ENCODE peak calls at places on chromosomes 6 and 20, in ten cellular contexts. C is fibroblast of the aortic adventitia; E is adipocyte; Y is fibroblast of pulmonary artery; W is NB4; H is kidney epithelial cell; O is cardiac fibroblast; L is IMR-90; D is CD8-positive, alpha-beta memory T cell; S is tibial nerve. V is an unnamed sample.

GRCh38 chr6:149499066-149499465 is 14.3 kb upstream of the ZC3H12D start:
- DNase-seq in Y (peak), S (no peak), H (peak), O (peak), L (peak), E (peak), W (no peak), C (peak), D (no peak), V (no peak)

GRCh38 chr6:26299286-26300042 is 65.5 kb upstream of the BTN3A2 start:
- DNase-seq in Y (no peak), C (peak), E (no peak), W (no peak), D (no peak), H (no peak), O (no peak), S (no peak), L (no peak), V (no peak)

GRCh38 chr20:45810191-45810590 is 2.3 kb upstream of the UBE2C start:
- DNase-seq in O (no peak), S (no peak), Y (no peak), L (no peak), E (no peak), H (no peak), W (no peak), C (no peak), D (no peak), V (no peak)

GRCh38 chr6:39755231-39755630 is 30.0 kb upstream of the KIF6 start:
- DNase-seq in E (no peak), W (no peak), L (peak), H (no peak), C (peak), O (peak), D (no peak), S (no peak), Y (peak), V (no peak)

GRCh38 chr6:125748534-125749111 is 809 bp upstream of the HEY2 start:
- DNase-seq in S (no peak), C (peak), L (peak), D (peak), O (peak), W (peak), E (peak), Y (no peak), H (no peak), V (peak)

GRCh38 chr6:783966-784365 is 91.0 kb upstream of the EXOC2 start:
- DNase-seq in D (no peak), O (no peak), H (no peak), E (no peak), W (no peak), S (no peak), C (no peak), Y (no peak), L (no peak), V (no peak)

GRCh38 chr6:39228992-39229767 is at the start of gene KCNK5:
- DNase-seq in D (peak), W (peak), C (peak), L (peak), O (peak), H (no peak), E (peak), S (peak), Y (peak), V (peak)

GRCh38 chr20:4814696-4815252 is 93.1 kb downstream of the PRND start:
- DNase-seq in S (no peak), O (no peak), Y (no peak), E (no peak), D (peak), C (no peak), H (no peak), W (peak), L (no peak), V (peak)

GRCh38 chr6:31559958-31560696 is 12.0 kb upstream of the LTA start:
- DNase-seq in W (peak), E (peak), O (peak), S (no peak), C (peak), H (no peak), Y (peak), D (no peak), L (peak), V (no peak)

GRCh38 chr6:149929422-149929821 is 6.5 kb upstream of the RAET1G start:
- DNase-seq in D (no peak), C (no peak), L (no peak), W (no peak), O (no peak), Y (no peak), E (no peak), H (no peak), S (no peak), V (no peak)

GRCh38 chr6:160055378-160055777 is 66.2 kb upstream of the SLC22A1 start:
- DNase-seq in Y (no peak), C (no peak), H (no peak), L (no peak), D (no peak), W (no peak), O (no peak), S (no peak), E (no peak), V (no peak)

GRCh38 chr20:24610341-24611115 is 141.1 kb downstream of the SYNDIG1 start:
- DNase-seq in Y (no peak), D (no peak), C (no peak), W (no peak), O (no peak), H (no peak), S (no peak), E (no peak), L (no peak), V (no peak)

GRCh38 chr20:62737271-62737761 is 28.7 kb downstream of the NTSR1 start:
- DNase-seq in D (no peak), H (no peak), O (no peak), Y (no peak), C (no peak), W (peak), E (no peak), L (no peak), S (no peak), V (no peak)

GRCh38 chr6:11021714-11022113 is 22.4 kb downstream of the ELOVL2 start:
- DNase-seq in S (no peak), L (no peak), E (no peak), C (no peak), W (no peak), H (no peak), O (no peak), Y (no peak), D (no peak), V (no peak)

GRCh38 chr6:95848717-95849116 is 167.1 kb upstream of the FUT9 start:
- DNase-seq in W (no peak), S (no peak), C (no peak), D (no peak), O (no peak), H (no peak), Y (no peak), L (no peak), E (no peak), V (no peak)

GRCh38 chr6:89941031-89941775 is 46.9 kb downstream of the GJA10 start:
- DNase-seq in H (no peak), S (peak), Y (no peak), D (no peak), E (no peak), C (peak), L (no peak), O (no peak), W (no peak), V (no peak)

GRCh38 chr6:28910901-28911680 is 12.7 kb downstream of the TRIM27 start:
- DNase-seq in L (no peak), H (no peak), Y (no peak), O (peak), D (no peak), E (no peak), C (no peak), W (peak), S (no peak), V (no peak)

GRCh38 chr6:30500421-30501069 is 11.2 kb downstream of the HLA-E start:
- DNase-seq in E (no peak), L (peak), W (no peak), Y (peak), O (peak), H (no peak), D (no peak), C (no peak), S (no peak), V (no peak)
- H3K4me3 ChIP-seq in E (peak), L (no peak), W (no peak), Y (no peak), O (no peak), H (no peak), D (peak), C (no peak), S (no peak), V (no peak)

DNA sequence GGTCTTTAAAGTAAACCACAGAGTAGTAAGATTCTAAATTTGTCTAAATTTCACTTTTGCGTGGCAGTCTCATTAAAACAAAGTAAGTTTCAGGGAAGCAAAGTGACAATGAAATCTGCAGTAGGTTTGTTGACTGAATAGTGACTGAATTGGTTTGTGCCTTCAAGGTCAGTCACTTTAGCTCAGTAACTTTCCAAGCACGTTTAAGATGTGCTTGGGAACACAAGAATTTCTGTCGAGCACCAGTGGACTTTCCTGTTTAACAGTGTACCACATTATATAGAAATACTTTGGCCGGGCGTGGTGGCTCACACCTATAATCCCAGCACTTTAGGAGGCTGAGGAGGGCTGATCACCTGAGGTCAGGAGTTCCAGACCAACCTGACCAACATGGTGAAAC is 1.7 kb upstream of the CD24 start:
- DNase-seq in L (no peak), S (no peak), D (no peak), O (no peak), E (no peak), H (no peak), W (no peak), C (no peak), Y (no peak), V (peak)
- H3K4me3 ChIP-seq in L (no peak), S (no peak), D (no peak), O (no peak), E (no peak), H (no peak), W (no peak), C (no peak), Y (no peak), V (no peak)

GRCh38 chr6:70669133-70669532 is 1.4 kb downstream of the SMAP1 start:
- DNase-seq in E (peak), W (no peak), D (no peak), H (peak), L (peak), S (no peak), Y (no peak), C (peak), O (no peak), V (no peak)
- H3K4me3 ChIP-seq in E (peak), W (peak), D (no peak), H (peak), L (no peak), S (peak), Y (peak), C (peak), O (no peak), V (peak)

GRCh38 chr6:137313928-137314855 is 95.0 kb upstream of the IFNGR1 start:
- DNase-seq in W (peak), S (peak), L (peak), H (no peak), E (peak), D (peak), Y (peak), O (peak), C (peak), V (peak)
- H3K4me3 ChIP-seq in W (no peak), S (no peak), L (no peak), H (no peak), E (peak), D (no peak), Y (no peak), O (no peak), C (peak), V (no peak)

DNA sequence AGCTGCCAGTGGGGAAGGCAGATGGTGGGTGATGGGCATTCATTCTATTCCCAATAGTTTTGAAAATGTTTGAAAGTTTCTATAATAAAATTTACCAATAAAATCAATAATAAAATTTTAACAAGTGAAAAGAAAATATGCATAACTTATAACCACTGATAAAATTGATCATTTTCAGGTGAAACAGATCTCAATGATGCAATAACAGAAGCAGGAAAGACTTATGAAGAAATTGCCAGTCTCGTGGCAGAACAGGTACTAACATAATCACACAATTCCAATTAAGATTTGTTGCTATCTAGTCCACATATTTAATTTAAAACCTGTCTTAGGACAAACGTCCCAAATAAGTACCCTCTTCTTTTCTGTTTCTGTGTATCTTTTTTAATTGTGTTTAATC is 45.9 kb upstream of the SYNJ2 start:
- DNase-seq in L (no peak), O (no peak), Y (no peak), H (no peak), S (no peak), W (no peak), E (no peak), C (no peak), D (no peak), V (no peak)
- H3K4me3 ChIP-seq in L (no peak), O (no peak), Y (no peak), H (no peak), S (no peak), W (no peak), E (no peak), C (no peak), D (no peak), V (no peak)